ENCODE peak calls at places on chromosomes 4 and X, in eight cellular contexts. Z is psoas muscle; J is GM23338; T is MM.1S; V is left ventricle myocardium inferior; O is CD8-positive, alpha-beta T cell; K is uterus; C is fibroblast of lung. N is an unnamed sample. For H3K4me1, the result is how much of the 10 kb centered on the place peaks cover.

GRCh38 chrX:44828008-44828605 is 15.7 kb upstream of the DUSP21 start:
- DNase-seq in Z (peak), J (no peak), T (no peak), V (no peak), O (no peak), K (no peak), C (peak), N (no peak)

GRCh38 chr4:8383451-8384160 is 56.9 kb downstream of the ACOX3 start:
- DNase-seq in Z (peak), J (no peak), T (no peak), V (peak), O (no peak), K (no peak), C (peak), N (no peak)

GRCh38 chr4:183074288-183074990 is 24.6 kb upstream of the WWC2 start:
- DNase-seq in Z (no peak), J (peak), T (no peak), V (no peak), O (no peak), K (no peak), C (peak), N (no peak)

GRCh38 chrX:48835524-48836329 is at the start of gene PCSK1N:
- DNase-seq in Z (no peak), J (peak), T (no peak), V (no peak), O (peak), K (no peak), C (peak), N (peak)

GRCh38 chr4:123876640-123877039 is 480.0 kb downstream of the SPRY1 start:
- DNase-seq in Z (no peak), J (no peak), T (no peak), V (no peak), O (no peak), K (no peak), C (peak), N (no peak)

GRCh38 chr4:53654300-53654758 is 63.0 kb upstream of the LNX1 start:
- DNase-seq in Z (no peak), J (no peak), T (no peak), V (no peak), O (no peak), K (peak), C (peak), N (peak)

GRCh38 chr4:62531731-62532130 is 1331.6 kb downstream of the ADGRL3 start:
- DNase-seq in Z (no peak), J (peak), T (peak), V (no peak), O (no peak), K (no peak), C (no peak), N (no peak)

GRCh38 chr4:38980903-38981676 is 51.1 kb downstream of the TMEM156 start:
- DNase-seq in Z (no peak), J (no peak), T (peak), V (no peak), O (no peak), K (no peak), C (peak), N (no peak)

GRCh38 chr4:2607822-2608221 is 71.4 kb downstream of the FAM193A start:
- DNase-seq in Z (no peak), J (no peak), T (no peak), V (no peak), O (no peak), K (no peak), C (no peak), N (no peak)

GRCh38 chr4:39975488-39976089 is 2.1 kb downstream of the PDS5A start:
- DNase-seq in Z (no peak), J (no peak), T (no peak), V (no peak), O (no peak), K (no peak), C (peak), N (no peak)

GRCh38 chr4:158778065-158778711 is 9.4 kb downstream of the FNIP2 start:
- DNase-seq in Z (no peak), J (no peak), T (peak), V (no peak), O (no peak), K (no peak), C (no peak), N (no peak)

GRCh38 chrX:153941331-153942252 is 2.9 kb downstream of the RENBP start:
- DNase-seq in Z (no peak), J (peak), T (no peak), V (no peak), O (no peak), K (no peak), C (no peak), N (no peak)

GRCh38 chr4:24416293-24416692 is 168.1 kb downstream of the DHX15 start:
- DNase-seq in Z (no peak), J (no peak), T (no peak), V (no peak), O (no peak), K (no peak), C (no peak), N (no peak)

GRCh38 chr4:53576676-53577372 is 14.5 kb downstream of the LNX1 start:
- DNase-seq in Z (no peak), J (no peak), T (no peak), V (no peak), O (no peak), K (no peak), C (peak), N (no peak)

GRCh38 chr4:100289980-100290379 is 99.7 kb upstream of the DDIT4L start:
- DNase-seq in Z (no peak), J (no peak), T (no peak), V (no peak), O (no peak), K (no peak), C (no peak), N (no peak)

GRCh38 chr4:153676491-153676890 is 7.6 kb upstream of the TLR2 start:
- DNase-seq in Z (no peak), J (no peak), T (no peak), V (no peak), O (no peak), K (no peak), C (peak), N (no peak)

GRCh38 chrX:140050906-140051305 is 85.6 kb upstream of the CXorf66 start:
- DNase-seq in Z (no peak), J (peak), T (peak), V (no peak), O (no peak), K (no peak), C (peak), N (no peak)

GRCh38 chr4:40719008-40719623 is 30.6 kb upstream of the NSUN7 start:
- DNase-seq in Z (no peak), J (peak), T (peak), V (no peak), O (no peak), K (no peak), C (peak), N (peak)

GRCh38 chrX:72705111-72705510 is 9.0 kb downstream of the PHKA1 start:
- DNase-seq in Z (no peak), J (no peak), T (no peak), V (no peak), O (no peak), K (no peak), C (no peak), N (no peak)

GRCh38 chr4:22679518-22679897 is 13.2 kb upstream of the GBA3 start:
- DNase-seq in Z (no peak), J (no peak), T (no peak), V (no peak), O (no peak), K (no peak), C (no peak), N (no peak)

GRCh38 chr4:116320859-116321258 is 764.5 kb downstream of the TRAM1L1 start:
- DNase-seq in Z (no peak), J (no peak), T (no peak), V (no peak), O (no peak), K (no peak), C (no peak), N (no peak)

GRCh38 chr4:88818650-88819470 is 121.2 kb upstream of the NAP1L5 start:
- DNase-seq in Z (peak), J (peak), T (peak), V (no peak), O (peak), K (peak), C (peak), N (peak)

GRCh38 chr4:45317276-45317675 is 590.9 kb upstream of the GNPDA2 start:
- DNase-seq in Z (no peak), J (no peak), T (no peak), V (no peak), O (no peak), K (no peak), C (peak), N (no peak)

GRCh38 chr4:12724520-12724919 is 759.6 kb downstream of the RAB28 start:
- DNase-seq in Z (no peak), J (peak), T (peak), V (no peak), O (no peak), K (no peak), C (no peak), N (no peak)

GRCh38 chrX:68238568-68238967 is 194.7 kb downstream of the OPHN1 start:
- DNase-seq in Z (no peak), J (peak), T (no peak), V (no peak), O (no peak), K (no peak), C (no peak), N (no peak)

GRCh38 chr4:139419388-139419914 is 34.5 kb upstream of the RAB33B start:
- DNase-seq in Z (no peak), J (no peak), T (peak), V (peak), O (no peak), K (peak), C (peak), N (peak)

GRCh38 chr4:43855283-43855682 is 593.3 kb downstream of the KCTD8 start:
- DNase-seq in Z (no peak), J (no peak), T (peak), V (no peak), O (no peak), K (no peak), C (no peak), N (no peak)

GRCh38 chr4:14868426-14868825 is 133.9 kb upstream of the CPEB2 start:
- DNase-seq in Z (no peak), J (no peak), T (no peak), V (no peak), O (no peak), K (no peak), C (no peak), N (no peak)

GRCh38 chr4:32858971-32859370 is 2138.8 kb downstream of the PCDH7 start:
- DNase-seq in Z (no peak), J (no peak), T (no peak), V (no peak), O (no peak), K (no peak), C (peak), N (no peak)

GRCh38 chrX:150085881-150086280 is 147.6 kb upstream of the EOLA2 start:
- DNase-seq in Z (no peak), J (no peak), T (no peak), V (no peak), O (no peak), K (no peak), C (peak), N (no peak)

GRCh38 chr4:16750882-16751642 is 147.4 kb downstream of the LDB2 start:
- DNase-seq in Z (no peak), J (no peak), T (no peak), V (no peak), O (no peak), K (no peak), C (peak), N (no peak)

GRCh38 chr4:158796370-158797140 is 27.7 kb downstream of the FNIP2 start:
- DNase-seq in Z (peak), J (no peak), T (no peak), V (no peak), O (no peak), K (no peak), C (peak), N (no peak)

GRCh38 chr4:76308548-76308947 is 2.0 kb downstream of the STBD1 start:
- DNase-seq in Z (peak), J (no peak), T (no peak), V (peak), O (no peak), K (no peak), C (no peak), N (peak)

GRCh38 chr4:86918539-86919072 is 16.2 kb upstream of the AFF1 start:
- DNase-seq in Z (no peak), J (no peak), T (no peak), V (no peak), O (no peak), K (no peak), C (peak), N (no peak)

GRCh38 chr4:3304831-3305609 is 12.2 kb downstream of the RGS12 start:
- DNase-seq in Z (peak), J (no peak), T (no peak), V (no peak), O (no peak), K (peak), C (peak), N (peak)

GRCh38 chr4:128488055-128488705 is 200.6 kb upstream of the PGRMC2 start:
- DNase-seq in Z (no peak), J (no peak), T (no peak), V (no peak), O (no peak), K (no peak), C (no peak), N (no peak)

GRCh38 chr4:128483816-128484215 is 196.2 kb upstream of the PGRMC2 start:
- DNase-seq in Z (no peak), J (no peak), T (no peak), V (no peak), O (no peak), K (no peak), C (peak), N (no peak)

GRCh38 chr4:128481752-128482480 is 194.3 kb upstream of the PGRMC2 start:
- DNase-seq in Z (no peak), J (no peak), T (peak), V (no peak), O (no peak), K (no peak), C (no peak), N (no peak)

GRCh38 chr4:128483041-128483440 is 195.4 kb upstream of the PGRMC2 start:
- DNase-seq in Z (no peak), J (no peak), T (no peak), V (no peak), O (no peak), K (no peak), C (no peak), N (no peak)

DNA sequence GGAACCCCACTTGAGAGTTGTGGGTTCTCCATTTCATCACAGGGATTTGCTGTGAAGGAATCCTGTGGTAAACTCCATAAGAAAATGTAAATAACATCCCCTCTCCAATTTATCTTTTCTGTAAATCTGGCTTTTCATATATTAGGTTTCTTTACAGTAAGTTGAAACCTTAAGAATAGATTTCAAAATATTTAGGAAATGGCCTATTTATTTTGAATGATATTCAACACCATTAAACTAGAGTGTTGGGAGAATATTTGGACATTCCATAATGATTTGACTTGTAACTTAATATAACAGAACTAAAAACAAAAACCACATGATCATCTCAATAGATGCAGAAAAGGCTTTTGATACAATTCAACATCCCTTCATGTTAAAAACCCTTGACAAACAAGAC is 197.3 kb upstream of the PGRMC2 start:
- DNase-seq in Z (no peak), J (no peak), T (no peak), V (no peak), O (no peak), K (no peak), C (no peak), N (no peak)
- H3K4me1 ChIP-seq in Z (under half), J (under half), T (under half), V (under half), O (under half), K (under half), C (under half), N (under half)

DNA sequence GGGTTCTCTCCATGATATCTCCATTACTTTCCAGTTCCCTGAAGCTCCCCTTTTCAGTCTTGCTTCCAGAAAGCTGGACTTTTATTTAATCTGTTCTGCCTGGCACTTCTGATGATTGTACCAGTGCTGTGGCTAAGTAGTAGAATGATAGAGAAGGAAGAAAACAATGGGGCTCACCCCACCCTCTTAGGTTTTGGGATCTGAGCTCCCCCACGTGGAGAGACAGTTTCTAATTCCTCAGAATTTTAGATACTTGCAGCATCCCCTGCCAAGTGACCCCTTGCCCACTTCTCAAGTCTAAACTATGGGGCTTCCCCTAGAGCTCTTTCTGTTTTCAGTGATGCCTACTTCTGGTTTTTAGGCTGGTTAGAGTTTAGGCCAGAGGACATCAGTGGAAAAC is 73.9 kb downstream of the GC start:
- DNase-seq in Z (no peak), J (peak), T (no peak), V (no peak), O (no peak), K (no peak), C (no peak), N (no peak)
- TF ChIP-seq CTCF in Z (no peak), J (peak), T (peak), V (no peak), O (no peak), K (no peak), C (peak), N (no peak)

GRCh38 chrX:39899059-39899458 is 198.7 kb downstream of the BCOR start:
- DNase-seq in Z (no peak), J (no peak), T (no peak), V (no peak), O (no peak), K (no peak), C (no peak), N (no peak)
- H3K4me1 ChIP-seq in Z (under half), J (under half), T (under half), V (under half), O (under half), K (under half), C (under half), N (under half)

GRCh38 chrX:109827772-109828171 is 94.7 kb upstream of the ACSL4 start:
- DNase-seq in Z (no peak), J (no peak), T (no peak), V (no peak), O (no peak), K (no peak), C (no peak), N (no peak)

GRCh38 chrX:109830157-109830703 is 97.2 kb upstream of the ACSL4 start:
- DNase-seq in Z (no peak), J (no peak), T (no peak), V (no peak), O (no peak), K (no peak), C (no peak), N (no peak)

GRCh38 chrX:109822861-109823260 is 89.8 kb upstream of the ACSL4 start:
- DNase-seq in Z (no peak), J (no peak), T (no peak), V (no peak), O (no peak), K (no peak), C (peak), N (no peak)

GRCh38 chrX:109830704-109831206 is 97.7 kb upstream of the ACSL4 start:
- DNase-seq in Z (no peak), J (no peak), T (no peak), V (no peak), O (no peak), K (no peak), C (peak), N (no peak)

GRCh38 chrX:109826954-109827708 is 94.1 kb upstream of the ACSL4 start:
- DNase-seq in Z (no peak), J (peak), T (no peak), V (no peak), O (no peak), K (no peak), C (peak), N (no peak)
- TF ChIP-seq CTCF in Z (no peak), J (no peak), T (no peak), V (no peak), O (no peak), K (no peak), C (no peak), N (no peak)

DNA sequence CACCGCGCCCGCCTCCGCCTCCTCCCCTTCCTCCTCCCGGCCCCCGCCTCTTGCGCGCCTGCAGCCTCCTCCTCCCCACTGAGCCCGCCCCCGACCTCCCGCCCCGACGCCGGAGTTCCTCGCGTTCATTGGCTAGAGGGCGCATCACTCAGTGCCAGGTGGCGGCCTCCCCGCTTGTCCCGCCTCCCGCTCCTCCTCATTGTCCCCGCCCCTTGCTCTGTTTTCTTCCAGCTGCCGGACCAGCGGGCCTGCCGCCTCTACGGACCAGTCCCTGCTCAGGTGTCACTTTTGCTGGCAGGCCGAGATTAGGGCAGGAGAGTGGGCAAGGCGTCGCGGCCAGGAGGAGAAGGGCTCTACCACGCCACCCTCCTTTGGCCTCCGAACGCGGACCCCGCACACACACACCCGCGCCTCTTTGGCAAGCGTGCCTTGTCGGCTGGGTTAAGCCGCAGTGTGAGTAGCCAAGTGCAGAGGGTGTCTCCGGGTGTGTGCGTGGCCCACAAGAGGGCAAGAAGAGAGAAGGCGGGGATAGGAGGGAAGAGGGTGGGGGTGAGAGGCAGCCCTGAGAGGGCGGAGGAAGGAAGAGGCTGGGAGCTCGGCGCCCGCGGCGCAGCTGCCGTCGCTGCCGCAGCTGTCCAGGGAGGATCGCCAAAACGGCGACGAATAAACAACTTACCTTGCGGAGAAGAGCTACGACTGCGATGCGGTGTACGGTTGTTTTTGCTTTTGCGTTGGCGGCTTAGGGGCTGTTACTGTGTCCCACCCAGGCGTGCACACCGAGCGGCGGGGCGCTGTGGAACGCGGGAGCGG is 436 bp upstream of the PPP3CA start:
- DNase-seq in Z (peak), J (peak), T (peak), V (peak), O (peak), K (peak), C (peak), N (peak)
- H3K4me1 ChIP-seq in Z (under half), J (under half), T (under half), V (under half), O (under half), K (under half), C (under half), N (under half)

N was measured in body of pancreas.